ENCODE peak calls at places on chromosomes 12 and 14, in eight cellular contexts. One of them, this sample, is unnamed. For H3K9me3 and H3K4me1, the result is how much of the 10 kb centered on the place peaks cover.

GRCh38 chr14:72186461-72187035 is 254.3 kb downstream of the RGS6 start:
- DNase-seq in HepG2: no peak
- DNase-seq in IMR-90: no peak
- DNase-seq in pancreas: no peak
- DNase-seq in heart left ventricle: peak
- DNase-seq in H9: no peak
- DNase-seq in Peyer's patch: no peak
- DNase-seq in right lobe of liver: no peak
- DNase-seq in this sample: no peak

GRCh38 chr14:104113631-104114420 is 24.6 kb upstream of the KIF26A start:
- DNase-seq in heart left ventricle: peak
- DNase-seq in pancreas: no peak
- DNase-seq in IMR-90: no peak
- DNase-seq in H9: no peak
- DNase-seq in right lobe of liver: peak
- DNase-seq in Peyer's patch: peak
- DNase-seq in HepG2: no peak
- DNase-seq in this sample: peak

GRCh38 chr12:122081108-122081696 is 2.6 kb downstream of the MLXIP start:
- DNase-seq in pancreas: no peak
- DNase-seq in heart left ventricle: peak
- DNase-seq in Peyer's patch: peak
- DNase-seq in HepG2: no peak
- DNase-seq in right lobe of liver: no peak
- DNase-seq in IMR-90: no peak
- DNase-seq in H9: no peak
- DNase-seq in this sample: peak

GRCh38 chr14:76710093-76711010 is 50.9 kb upstream of the VASH1 start:
- DNase-seq in pancreas: no peak
- DNase-seq in Peyer's patch: no peak
- DNase-seq in right lobe of liver: no peak
- DNase-seq in H9: no peak
- DNase-seq in heart left ventricle: no peak
- DNase-seq in IMR-90: peak
- DNase-seq in HepG2: peak
- DNase-seq in this sample: no peak

GRCh38 chr12:5556946-5557673 is 125.2 kb downstream of the NTF3 start:
- DNase-seq in IMR-90: no peak
- DNase-seq in Peyer's patch: no peak
- DNase-seq in heart left ventricle: no peak
- DNase-seq in HepG2: no peak
- DNase-seq in pancreas: no peak
- DNase-seq in right lobe of liver: no peak
- DNase-seq in H9: no peak
- DNase-seq in this sample: no peak

GRCh38 chr12:11686135-11686534 is 36.7 kb downstream of the ETV6 start:
- DNase-seq in pancreas: no peak
- DNase-seq in heart left ventricle: no peak
- DNase-seq in H9: no peak
- DNase-seq in Peyer's patch: no peak
- DNase-seq in IMR-90: no peak
- DNase-seq in HepG2: no peak
- DNase-seq in right lobe of liver: no peak
- DNase-seq in this sample: no peak

GRCh38 chr12:131509706-131510105 is 201.2 kb upstream of the SFSWAP start:
- DNase-seq in pancreas: no peak
- DNase-seq in heart left ventricle: no peak
- DNase-seq in H9: no peak
- DNase-seq in right lobe of liver: no peak
- DNase-seq in IMR-90: no peak
- DNase-seq in Peyer's patch: no peak
- DNase-seq in HepG2: no peak
- DNase-seq in this sample: no peak

GRCh38 chr12:58915634-58916033 is 4.7 kb downstream of the LRIG3 start:
- DNase-seq in heart left ventricle: peak
- DNase-seq in H9: no peak
- DNase-seq in Peyer's patch: no peak
- DNase-seq in pancreas: peak
- DNase-seq in HepG2: no peak
- DNase-seq in IMR-90: peak
- DNase-seq in right lobe of liver: peak
- DNase-seq in this sample: peak

GRCh38 chr14:75477881-75478280 is 44.4 kb upstream of the BATF start:
- DNase-seq in HepG2: no peak
- DNase-seq in H9: no peak
- DNase-seq in pancreas: no peak
- DNase-seq in right lobe of liver: no peak
- DNase-seq in IMR-90: no peak
- DNase-seq in heart left ventricle: no peak
- DNase-seq in Peyer's patch: no peak
- DNase-seq in this sample: no peak

GRCh38 chr14:100012478-100012925 is 52.7 kb upstream of the EVL start:
- DNase-seq in IMR-90: peak
- DNase-seq in right lobe of liver: no peak
- DNase-seq in pancreas: no peak
- DNase-seq in heart left ventricle: no peak
- DNase-seq in H9: no peak
- DNase-seq in Peyer's patch: no peak
- DNase-seq in HepG2: no peak
- DNase-seq in this sample: no peak

GRCh38 chr12:12466157-12466556 is 96.5 kb downstream of the DUSP16 start:
- DNase-seq in heart left ventricle: no peak
- DNase-seq in IMR-90: no peak
- DNase-seq in H9: no peak
- DNase-seq in right lobe of liver: no peak
- DNase-seq in HepG2: no peak
- DNase-seq in pancreas: no peak
- DNase-seq in Peyer's patch: no peak
- DNase-seq in this sample: no peak

GRCh38 chr12:132953163-132953425 is 3.0 kb downstream of the ZNF605 start:
- DNase-seq in HepG2: no peak
- DNase-seq in IMR-90: no peak
- DNase-seq in heart left ventricle: no peak
- DNase-seq in pancreas: no peak
- DNase-seq in right lobe of liver: no peak
- DNase-seq in H9: no peak
- DNase-seq in Peyer's patch: no peak
- DNase-seq in this sample: no peak

GRCh38 chr12:132952371-132953162 is 3.5 kb downstream of the ZNF605 start:
- DNase-seq in Peyer's patch: no peak
- DNase-seq in IMR-90: no peak
- DNase-seq in pancreas: no peak
- DNase-seq in right lobe of liver: no peak
- DNase-seq in HepG2: no peak
- DNase-seq in heart left ventricle: no peak
- DNase-seq in H9: no peak
- DNase-seq in this sample: no peak

GRCh38 chr12:132950844-132951535 is 5.1 kb downstream of the ZNF605 start:
- DNase-seq in IMR-90: no peak
- DNase-seq in H9: no peak
- DNase-seq in pancreas: no peak
- DNase-seq in Peyer's patch: no peak
- DNase-seq in heart left ventricle: no peak
- DNase-seq in HepG2: no peak
- DNase-seq in right lobe of liver: no peak
- DNase-seq in this sample: no peak

GRCh38 chr12:132949936-132950837 is 5.9 kb downstream of the ZNF605 start:
- DNase-seq in right lobe of liver: no peak
- DNase-seq in Peyer's patch: no peak
- DNase-seq in heart left ventricle: no peak
- DNase-seq in IMR-90: no peak
- DNase-seq in pancreas: no peak
- DNase-seq in HepG2: no peak
- DNase-seq in H9: no peak
- DNase-seq in this sample: no peak

GRCh38 chr12:132951649-132952048 is 4.5 kb downstream of the ZNF605 start:
- DNase-seq in heart left ventricle: no peak
- DNase-seq in right lobe of liver: no peak
- DNase-seq in HepG2: no peak
- DNase-seq in Peyer's patch: no peak
- DNase-seq in H9: no peak
- DNase-seq in IMR-90: no peak
- DNase-seq in pancreas: no peak
- DNase-seq in this sample: no peak
- H3K9me3 ChIP-seq in heart left ventricle: under half
- H3K9me3 ChIP-seq in right lobe of liver: under half
- H3K9me3 ChIP-seq in HepG2: half or more
- H3K9me3 ChIP-seq in Peyer's patch: under half
- H3K9me3 ChIP-seq in H9: under half
- H3K9me3 ChIP-seq in IMR-90: half or more
- H3K9me3 ChIP-seq in pancreas: under half
- H3K9me3 ChIP-seq in this sample: under half

GRCh38 chr12:47556219-47556618 is 149.6 kb downstream of the RPAP3 start:
- DNase-seq in IMR-90: no peak
- DNase-seq in Peyer's patch: no peak
- DNase-seq in pancreas: no peak
- DNase-seq in heart left ventricle: no peak
- DNase-seq in HepG2: no peak
- DNase-seq in H9: peak
- DNase-seq in right lobe of liver: no peak
- DNase-seq in this sample: no peak

GRCh38 chr12:47553266-47553665 is 152.6 kb downstream of the RPAP3 start:
- DNase-seq in IMR-90: no peak
- DNase-seq in heart left ventricle: no peak
- DNase-seq in HepG2: no peak
- DNase-seq in right lobe of liver: no peak
- DNase-seq in Peyer's patch: no peak
- DNase-seq in pancreas: no peak
- DNase-seq in H9: no peak
- DNase-seq in this sample: no peak

GRCh38 chr12:47556631-47557030 is 149.2 kb downstream of the RPAP3 start:
- DNase-seq in H9: no peak
- DNase-seq in IMR-90: no peak
- DNase-seq in pancreas: no peak
- DNase-seq in heart left ventricle: no peak
- DNase-seq in HepG2: no peak
- DNase-seq in Peyer's patch: no peak
- DNase-seq in right lobe of liver: no peak
- DNase-seq in this sample: no peak

GRCh38 chr12:47551426-47551851 is 154.4 kb downstream of the RPAP3 start:
- DNase-seq in pancreas: no peak
- DNase-seq in right lobe of liver: no peak
- DNase-seq in IMR-90: peak
- DNase-seq in Peyer's patch: no peak
- DNase-seq in heart left ventricle: no peak
- DNase-seq in HepG2: no peak
- DNase-seq in H9: no peak
- DNase-seq in this sample: no peak

DNA sequence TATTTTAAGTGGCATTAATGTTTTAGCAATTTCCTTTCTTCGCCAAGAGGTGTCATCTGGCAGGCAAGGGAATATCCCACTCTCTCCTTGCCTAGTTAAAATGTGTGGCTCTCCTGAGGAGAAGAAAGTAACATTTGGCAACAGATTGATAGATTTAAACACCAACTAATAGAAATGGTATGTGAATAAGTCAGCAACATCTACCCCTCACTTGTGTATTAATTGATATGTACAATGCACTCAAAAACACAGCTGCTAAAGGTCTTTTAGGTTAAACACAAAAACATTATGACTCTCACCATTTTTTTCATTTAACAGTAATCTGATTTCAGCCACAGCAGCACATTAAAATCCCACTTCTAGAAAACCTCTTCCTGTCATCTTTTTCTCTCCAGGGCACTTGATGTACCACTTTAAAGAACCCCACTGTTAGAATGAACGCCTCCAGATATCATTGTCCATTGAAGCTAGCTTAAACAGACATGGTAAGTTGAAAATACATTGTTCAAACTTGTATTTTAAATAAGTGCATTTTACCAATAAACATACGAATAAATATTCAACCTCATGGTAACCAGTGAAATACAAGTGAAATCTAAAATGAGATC is 151.7 kb downstream of the RPAP3 start:
- DNase-seq in H9: no peak
- DNase-seq in IMR-90: no peak
- DNase-seq in heart left ventricle: no peak
- DNase-seq in Peyer's patch: no peak
- DNase-seq in pancreas: no peak
- DNase-seq in HepG2: no peak
- DNase-seq in right lobe of liver: no peak
- DNase-seq in this sample: no peak
- H3K4me1 ChIP-seq in H9: under half
- H3K4me1 ChIP-seq in IMR-90: under half
- H3K4me1 ChIP-seq in heart left ventricle: under half
- H3K4me1 ChIP-seq in Peyer's patch: under half
- H3K4me1 ChIP-seq in pancreas: under half
- H3K4me1 ChIP-seq in HepG2: under half
- H3K4me1 ChIP-seq in right lobe of liver: under half
- H3K4me1 ChIP-seq in this sample: under half

DNA sequence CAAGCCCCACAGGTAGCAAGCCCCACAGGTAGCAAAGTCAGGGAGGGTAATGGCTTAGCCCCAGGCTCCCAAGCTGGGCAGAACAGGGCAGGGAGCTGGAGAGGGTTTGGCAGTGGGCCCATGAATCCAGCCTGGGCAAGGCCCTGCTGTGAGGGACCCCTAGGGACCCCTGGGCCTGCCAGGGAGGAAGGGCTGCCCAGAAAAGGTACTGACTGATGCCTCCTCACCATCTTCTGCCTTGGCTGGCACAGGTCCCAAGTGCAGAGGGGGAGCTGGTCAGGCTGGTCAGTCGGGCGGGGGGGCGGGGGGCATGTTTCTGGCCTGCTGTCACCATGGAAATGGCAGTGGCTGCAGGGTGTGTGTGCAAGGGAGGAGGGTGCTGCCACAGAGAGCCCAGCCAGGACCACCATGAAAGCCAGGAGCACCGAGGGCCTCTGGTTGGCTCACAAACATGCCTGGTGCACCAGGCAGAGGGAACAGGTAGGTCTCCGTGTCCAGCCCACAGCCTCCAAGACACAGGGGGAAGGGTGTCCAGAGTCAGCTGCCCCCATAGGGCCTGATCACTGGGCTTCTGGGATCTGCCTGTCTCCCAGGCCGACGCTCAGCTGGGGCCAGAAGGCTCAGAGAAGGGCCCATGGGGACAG is 1.5 kb upstream of the CRIP2 start:
- DNase-seq in pancreas: no peak
- DNase-seq in HepG2: no peak
- DNase-seq in Peyer's patch: no peak
- DNase-seq in IMR-90: no peak
- DNase-seq in H9: no peak
- DNase-seq in heart left ventricle: peak
- DNase-seq in right lobe of liver: no peak
- DNase-seq in this sample: peak
- H3K27ac ChIP-seq in pancreas: peak
- H3K27ac ChIP-seq in HepG2: no peak
- H3K27ac ChIP-seq in Peyer's patch: peak
- H3K27ac ChIP-seq in IMR-90: no peak
- H3K27ac ChIP-seq in H9: no peak
- H3K27ac ChIP-seq in heart left ventricle: peak
- H3K27ac ChIP-seq in right lobe of liver: no peak
- H3K27ac ChIP-seq in this sample: peak

DNA sequence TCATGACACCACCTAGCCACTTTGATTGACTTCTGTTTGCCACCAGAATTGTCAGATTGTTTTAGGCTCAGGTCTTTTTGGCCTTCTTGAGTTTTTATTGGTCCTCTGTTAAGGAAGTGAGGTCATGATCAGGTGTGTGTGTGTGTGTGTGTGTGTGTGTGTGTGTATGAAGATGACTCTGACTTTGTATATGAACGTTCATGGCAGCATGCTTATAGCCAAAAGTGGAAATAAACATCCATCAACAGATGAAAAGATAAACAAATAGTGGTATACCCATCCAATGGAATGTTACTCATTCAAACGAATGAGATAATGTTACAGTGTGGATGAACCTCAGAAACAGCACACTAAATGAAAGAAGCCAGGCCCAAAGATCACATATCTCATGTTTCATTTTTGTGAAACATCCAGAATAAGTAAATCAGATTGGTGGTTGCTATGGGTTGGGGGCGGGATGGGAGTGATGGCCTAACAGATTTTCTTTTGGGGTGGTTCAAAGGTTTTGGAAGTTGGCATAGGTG is 258.6 kb downstream of the KTN1 start:
- DNase-seq in heart left ventricle: no peak
- DNase-seq in right lobe of liver: no peak
- DNase-seq in Peyer's patch: no peak
- DNase-seq in pancreas: no peak
- DNase-seq in H9: no peak
- DNase-seq in HepG2: no peak
- DNase-seq in IMR-90: peak
- DNase-seq in this sample: no peak
- H3K9me3 ChIP-seq in heart left ventricle: under half
- H3K9me3 ChIP-seq in right lobe of liver: under half
- H3K9me3 ChIP-seq in Peyer's patch: under half
- H3K9me3 ChIP-seq in pancreas: under half
- H3K9me3 ChIP-seq in H9: under half
- H3K9me3 ChIP-seq in HepG2: under half
- H3K9me3 ChIP-seq in IMR-90: under half
- H3K9me3 ChIP-seq in this sample: under half